ENCODE peak calls at places on chromosomes 13 and 19, in six cellular contexts. One of them, this sample, is unnamed.

GRCh38 chr13:110010433-110011135 is 224.2 kb upstream of the IRS2 start:
- DNase-seq in neuronal stem cell: no peak
- DNase-seq in mesenchymal stem cell: peak
- DNase-seq in mesendoderm: no peak
- DNase-seq in H1: no peak
- DNase-seq in IMR-90: peak
- DNase-seq in this sample: no peak

GRCh38 chr19:10431943-10432735 is 11.8 kb downstream of the PDE4A start:
- DNase-seq in H1: peak
- DNase-seq in IMR-90: no peak
- DNase-seq in mesendoderm: peak
- DNase-seq in mesenchymal stem cell: peak
- DNase-seq in neuronal stem cell: no peak
- DNase-seq in this sample: peak

GRCh38 chr13:106537521-106537920 is 2.1 kb upstream of the EFNB2 start:
- DNase-seq in mesenchymal stem cell: no peak
- DNase-seq in neuronal stem cell: no peak
- DNase-seq in H1: no peak
- DNase-seq in IMR-90: no peak
- DNase-seq in mesendoderm: no peak
- DNase-seq in this sample: no peak

GRCh38 chr13:78602561-78603239 is 652 bp downstream of the POU4F1 start:
- DNase-seq in H1: peak
- DNase-seq in neuronal stem cell: peak
- DNase-seq in mesenchymal stem cell: no peak
- DNase-seq in mesendoderm: no peak
- DNase-seq in IMR-90: no peak
- DNase-seq in this sample: peak

GRCh38 chr13:100440756-100441421 is 147.7 kb downstream of the GGACT start:
- DNase-seq in H1: no peak
- DNase-seq in mesendoderm: no peak
- DNase-seq in mesenchymal stem cell: peak
- DNase-seq in neuronal stem cell: no peak
- DNase-seq in IMR-90: peak
- DNase-seq in this sample: no peak

GRCh38 chr13:46211116-46211515 is 612 bp upstream of the LRRC63 start:
- DNase-seq in neuronal stem cell: no peak
- DNase-seq in mesenchymal stem cell: peak
- DNase-seq in IMR-90: no peak
- DNase-seq in mesendoderm: peak
- DNase-seq in H1: no peak
- DNase-seq in this sample: no peak

GRCh38 chr19:55406869-55407624 is 541 bp downstream of the UBE2S start:
- DNase-seq in neuronal stem cell: no peak
- DNase-seq in H1: no peak
- DNase-seq in mesendoderm: no peak
- DNase-seq in IMR-90: no peak
- DNase-seq in mesenchymal stem cell: peak
- DNase-seq in this sample: no peak

GRCh38 chr13:113897966-113898365 is 34.1 kb upstream of the GAS6 start:
- DNase-seq in H1: no peak
- DNase-seq in IMR-90: no peak
- DNase-seq in neuronal stem cell: no peak
- DNase-seq in mesenchymal stem cell: no peak
- DNase-seq in mesendoderm: no peak
- DNase-seq in this sample: no peak

GRCh38 chr13:48400090-48400694 is 12.7 kb downstream of the LPAR6 start:
- DNase-seq in H1: no peak
- DNase-seq in mesendoderm: no peak
- DNase-seq in neuronal stem cell: no peak
- DNase-seq in mesenchymal stem cell: peak
- DNase-seq in IMR-90: no peak
- DNase-seq in this sample: no peak

GRCh38 chr13:50914848-50915247 is 5.3 kb downstream of the RNASEH2B start:
- DNase-seq in mesenchymal stem cell: peak
- DNase-seq in neuronal stem cell: no peak
- DNase-seq in IMR-90: peak
- DNase-seq in H1: no peak
- DNase-seq in mesendoderm: no peak
- DNase-seq in this sample: no peak

GRCh38 chr13:36915891-36916640 is 4.0 kb downstream of the SMAD9 start:
- DNase-seq in neuronal stem cell: no peak
- DNase-seq in H1: no peak
- DNase-seq in mesenchymal stem cell: no peak
- DNase-seq in mesendoderm: no peak
- DNase-seq in IMR-90: no peak
- DNase-seq in this sample: no peak

GRCh38 chr13:34942732-34943674 is 933 bp downstream of the NBEA start:
- DNase-seq in H1: peak
- DNase-seq in neuronal stem cell: peak
- DNase-seq in IMR-90: no peak
- DNase-seq in mesenchymal stem cell: peak
- DNase-seq in mesendoderm: peak
- DNase-seq in this sample: peak

GRCh38 chr19:30304540-30304939 is 67.6 kb upstream of the ZNF536 start:
- DNase-seq in mesendoderm: no peak
- DNase-seq in neuronal stem cell: no peak
- DNase-seq in IMR-90: no peak
- DNase-seq in mesenchymal stem cell: no peak
- DNase-seq in H1: no peak
- DNase-seq in this sample: no peak

GRCh38 chr13:41345921-41346589 is 35.0 kb downstream of the NAA16 start:
- DNase-seq in mesenchymal stem cell: no peak
- DNase-seq in H1: no peak
- DNase-seq in neuronal stem cell: no peak
- DNase-seq in mesendoderm: no peak
- DNase-seq in IMR-90: peak
- DNase-seq in this sample: no peak

GRCh38 chr13:95098916-95099315 is 202.3 kb downstream of the ABCC4 start:
- DNase-seq in neuronal stem cell: no peak
- DNase-seq in mesendoderm: no peak
- DNase-seq in mesenchymal stem cell: no peak
- DNase-seq in IMR-90: no peak
- DNase-seq in H1: no peak
- DNase-seq in this sample: no peak

GRCh38 chr13:95155093-95155492 is 146.2 kb downstream of the ABCC4 start:
- DNase-seq in mesenchymal stem cell: peak
- DNase-seq in H1: no peak
- DNase-seq in neuronal stem cell: no peak
- DNase-seq in mesendoderm: no peak
- DNase-seq in IMR-90: no peak
- DNase-seq in this sample: no peak

GRCh38 chr13:36848228-36848982 is 29.4 kb downstream of the RFXAP start:
- DNase-seq in mesenchymal stem cell: no peak
- DNase-seq in H1: peak
- DNase-seq in mesendoderm: peak
- DNase-seq in neuronal stem cell: no peak
- DNase-seq in IMR-90: peak
- DNase-seq in this sample: no peak

DNA sequence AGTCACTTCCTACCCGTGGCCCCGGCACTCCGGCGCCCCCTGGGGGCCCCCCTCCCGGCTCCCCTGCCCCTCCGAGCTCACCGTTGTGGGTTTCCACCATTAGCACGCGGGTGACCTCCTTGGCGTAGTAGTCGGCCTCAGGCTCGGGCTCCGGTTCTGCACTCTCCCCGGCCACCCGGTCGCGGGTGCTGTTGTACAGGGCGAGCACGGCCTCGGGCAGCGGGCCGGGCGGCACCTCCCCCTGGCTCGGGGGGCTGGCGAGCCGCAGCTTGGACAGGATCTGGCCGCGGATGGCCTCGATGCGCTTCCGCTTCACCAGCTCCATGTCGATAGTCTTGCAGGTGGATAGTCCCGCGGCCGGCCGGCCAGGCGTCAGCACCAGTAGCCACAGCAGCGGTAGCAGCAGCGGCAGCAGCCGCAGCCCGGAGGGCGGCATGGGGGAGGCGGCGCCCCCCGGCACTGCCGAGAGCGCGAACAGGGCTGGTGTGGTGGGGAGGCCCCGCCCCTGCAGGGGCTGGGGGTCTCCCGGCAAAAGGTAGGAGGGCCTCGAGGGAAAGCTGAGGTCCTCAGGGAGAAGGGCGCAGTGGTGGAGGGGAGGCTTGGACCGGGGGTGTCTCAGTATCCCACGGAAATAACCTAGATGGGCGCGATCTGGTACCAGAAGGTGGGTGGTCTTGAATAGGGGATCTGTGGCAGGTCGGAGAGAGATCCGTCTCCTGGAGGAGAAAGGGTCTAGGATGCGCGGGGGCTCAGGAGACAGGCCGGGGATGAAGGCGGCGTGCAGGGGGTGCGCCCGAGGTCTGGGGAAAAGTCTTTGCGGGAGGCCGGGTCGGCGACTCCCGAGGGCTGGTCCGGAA is 885 bp downstream of the TGFB1 start:
- DNase-seq in IMR-90: peak
- DNase-seq in neuronal stem cell: no peak
- DNase-seq in mesenchymal stem cell: peak
- DNase-seq in H1: peak
- DNase-seq in mesendoderm: peak
- DNase-seq in this sample: peak
- H2BK15ac ChIP-seq in IMR-90: peak
- H2BK15ac ChIP-seq in neuronal stem cell: peak
- H2BK15ac ChIP-seq in mesenchymal stem cell: peak
- H2BK15ac ChIP-seq in H1: peak
- H2BK15ac ChIP-seq in mesendoderm: no peak
- H2BK15ac ChIP-seq in this sample: no peak

GRCh38 chr13:29543230-29544215 is 52.0 kb downstream of the SLC7A1 start:
- DNase-seq in IMR-90: peak
- DNase-seq in neuronal stem cell: no peak
- DNase-seq in H1: no peak
- DNase-seq in mesenchymal stem cell: peak
- DNase-seq in mesendoderm: peak
- DNase-seq in this sample: peak
- H3K4ac ChIP-seq in IMR-90: no peak
- H3K4ac ChIP-seq in neuronal stem cell: no peak
- H3K4ac ChIP-seq in H1: no peak
- H3K4ac ChIP-seq in mesenchymal stem cell: no peak
- H3K4ac ChIP-seq in mesendoderm: no peak
- H3K4ac ChIP-seq in this sample: no peak

DNA sequence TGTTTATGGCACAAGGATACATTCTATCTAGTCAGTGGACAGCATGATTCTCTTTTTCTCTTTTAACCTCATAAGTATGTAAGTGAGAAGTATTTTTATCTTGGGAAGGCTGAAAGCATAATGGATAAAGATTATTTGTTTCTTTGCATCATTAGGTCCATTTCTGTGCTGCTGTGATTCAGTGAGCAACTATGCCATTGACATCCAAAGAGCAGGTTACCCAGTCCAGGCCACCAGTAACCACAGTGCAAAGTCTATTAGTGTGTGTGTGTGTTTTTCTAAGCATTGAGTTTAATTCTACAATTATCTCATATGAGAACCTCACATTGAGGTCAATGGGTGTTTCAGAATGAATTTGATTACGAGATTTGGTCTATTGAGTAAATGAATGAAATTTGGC is 158.8 kb upstream of the DACH1 start:
- DNase-seq in mesendoderm: no peak
- DNase-seq in H1: no peak
- DNase-seq in IMR-90: no peak
- DNase-seq in mesenchymal stem cell: no peak
- DNase-seq in neuronal stem cell: no peak
- DNase-seq in this sample: no peak
- H2BK15ac ChIP-seq in mesendoderm: no peak
- H2BK15ac ChIP-seq in H1: no peak
- H2BK15ac ChIP-seq in IMR-90: no peak
- H2BK15ac ChIP-seq in mesenchymal stem cell: no peak
- H2BK15ac ChIP-seq in neuronal stem cell: no peak
- H2BK15ac ChIP-seq in this sample: no peak

GRCh38 chr13:112755331-112755730 is 65.5 kb downstream of the ATP11A start:
- DNase-seq in mesendoderm: no peak
- DNase-seq in H1: no peak
- DNase-seq in neuronal stem cell: no peak
- DNase-seq in mesenchymal stem cell: no peak
- DNase-seq in IMR-90: no peak
- DNase-seq in this sample: no peak

GRCh38 chr13:112757759-112758086 is 67.9 kb downstream of the ATP11A start:
- DNase-seq in mesendoderm: no peak
- DNase-seq in neuronal stem cell: no peak
- DNase-seq in mesenchymal stem cell: no peak
- DNase-seq in IMR-90: no peak
- DNase-seq in H1: no peak
- DNase-seq in this sample: no peak

GRCh38 chr13:112756967-112757758 is 67.3 kb downstream of the ATP11A start:
- DNase-seq in mesenchymal stem cell: no peak
- DNase-seq in mesendoderm: no peak
- DNase-seq in neuronal stem cell: peak
- DNase-seq in IMR-90: no peak
- DNase-seq in H1: no peak
- DNase-seq in this sample: no peak

GRCh38 chr13:112756081-112756480 is 66.2 kb downstream of the ATP11A start:
- DNase-seq in mesendoderm: no peak
- DNase-seq in mesenchymal stem cell: no peak
- DNase-seq in H1: no peak
- DNase-seq in neuronal stem cell: no peak
- DNase-seq in IMR-90: no peak
- DNase-seq in this sample: no peak

DNA sequence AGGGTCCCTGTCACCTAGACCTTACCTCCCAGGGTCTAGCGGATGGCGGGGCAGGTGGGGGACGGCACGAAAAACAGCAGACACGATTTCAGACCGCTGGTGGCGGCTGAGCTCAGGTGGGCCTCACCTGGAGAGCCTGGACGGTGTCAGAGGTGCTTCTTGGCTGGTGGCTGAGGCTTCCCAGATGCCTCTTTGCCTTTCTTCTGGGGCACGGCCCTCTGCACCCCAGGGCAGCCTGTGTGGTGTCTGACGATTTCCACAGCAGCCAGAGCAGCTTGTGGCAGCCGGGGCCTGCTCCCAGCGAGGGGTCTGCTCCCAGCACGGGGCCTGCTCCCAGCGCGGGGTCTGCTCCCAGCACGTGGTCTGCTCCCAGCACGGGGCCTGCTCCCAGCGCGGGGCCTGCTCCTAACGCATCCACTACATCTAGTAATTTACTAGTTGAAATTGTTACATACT is 66.7 kb downstream of the ATP11A start:
- DNase-seq in mesenchymal stem cell: no peak
- DNase-seq in neuronal stem cell: no peak
- DNase-seq in IMR-90: no peak
- DNase-seq in mesendoderm: no peak
- DNase-seq in H1: no peak
- DNase-seq in this sample: no peak
- H3K4ac ChIP-seq in mesenchymal stem cell: peak
- H3K4ac ChIP-seq in neuronal stem cell: peak
- H3K4ac ChIP-seq in IMR-90: no peak
- H3K4ac ChIP-seq in mesendoderm: no peak
- H3K4ac ChIP-seq in H1: no peak
- H3K4ac ChIP-seq in this sample: no peak

GRCh38 chr13:26861951-26862350 is 101.4 kb upstream of the GPR12 start:
- DNase-seq in IMR-90: no peak
- DNase-seq in mesenchymal stem cell: no peak
- DNase-seq in mesendoderm: no peak
- DNase-seq in H1: no peak
- DNase-seq in neuronal stem cell: no peak
- DNase-seq in this sample: no peak
- H2BK15ac ChIP-seq in IMR-90: no peak
- H2BK15ac ChIP-seq in mesenchymal stem cell: no peak
- H2BK15ac ChIP-seq in mesendoderm: no peak
- H2BK15ac ChIP-seq in H1: no peak
- H2BK15ac ChIP-seq in neuronal stem cell: no peak
- H2BK15ac ChIP-seq in this sample: no peak

This sample was measured in H9.